ENCODE peak calls at places on chromosomes 12 and 14, in four cellular contexts. V is mucosa of descending colon, E is hepatocyte, T is tibial artery. K is an unnamed sample.
A peak's percentile ranks its signal among the peaks of the same experiment; 100 is the strongest.

GRCh38 chr12:57033428-57033827 is 16.5 kb downstream of the MYO1A start:
- DNase-seq in V (no peak), E (no peak), T (no peak), K (no peak)

GRCh38 chr12:5599378-5599777 is 167.5 kb downstream of the NTF3 start:
- DNase-seq in V (no peak), E (no peak), T (no peak), K (no peak)

GRCh38 chr14:104401785-104402184 is 177.8 kb upstream of the C14orf180 start:
- DNase-seq in V (no peak), E (no peak), T (no peak), K (no peak)

GRCh38 chr14:95156765-95157194 is 549 bp downstream of the DICER1 start:
- DNase-seq in V (peak; percentile 44), E (peak; percentile 72), T (peak; percentile 77), K (no peak)

GRCh38 chr14:69037790-69038448 is 58.8 kb upstream of the ACTN1 start:
- DNase-seq in V (no peak), E (no peak), T (no peak), K (no peak)

GRCh38 chr12:78403136-78403535 is 461.4 kb upstream of the SYT1 start:
- DNase-seq in V (no peak), E (no peak), T (no peak), K (no peak)

GRCh38 chr14:54816450-54816849 is 86.2 kb downstream of the GCH1 start:
- DNase-seq in V (no peak), E (no peak), T (no peak), K (no peak)

GRCh38 chr12:18320036-18320617 is 58.8 kb downstream of the PIK3C2G start:
- DNase-seq in V (peak; percentile 35), E (peak; percentile 61), T (no peak), K (no peak)

GRCh38 chr14:60845523-60845922 is 111.0 kb downstream of the MNAT1 start:
- DNase-seq in V (no peak), E (no peak), T (no peak), K (no peak)

GRCh38 chr12:6817056-6817455 is 4.6 kb upstream of the GPR162 start:
- DNase-seq in V (no peak), E (no peak), T (no peak), K (no peak)

GRCh38 chr14:68466491-68466977 is 326.3 kb downstream of the ZFP36L1 start:
- DNase-seq in V (no peak), E (peak; percentile 57), T (no peak), K (no peak)

GRCh38 chr12:76250256-76250655 is 98.0 kb downstream of the BBS10 start:
- DNase-seq in V (no peak), E (no peak), T (no peak), K (no peak)

GRCh38 chr14:32078794-32079663 is 1.9 kb downstream of the ARHGAP5 start:
- DNase-seq in V (no peak), E (peak; percentile 35), T (no peak), K (no peak)

GRCh38 chr14:53306267-53306721 is 153.2 kb upstream of the DDHD1 start:
- DNase-seq in V (peak; percentile 30), E (peak; percentile 74), T (peak; percentile 68), K (no peak)

GRCh38 chr12:15168279-15168678 is 52.9 kb downstream of the RERG start:
- DNase-seq in V (no peak), E (no peak), T (no peak), K (no peak)

GRCh38 chr12:81835783-81836182 is 76.6 kb upstream of the PPFIA2 start:
- DNase-seq in V (no peak), E (no peak), T (no peak), K (no peak)

GRCh38 chr14:22118894-22119477 is 445.4 kb upstream of the OR4E1 start:
- DNase-seq in V (peak; percentile 39), E (no peak), T (no peak), K (no peak)

GRCh38 chr14:22124071-22124613 is 450.5 kb upstream of the OR4E1 start:
- DNase-seq in V (no peak), E (no peak), T (no peak), K (no peak)

GRCh38 chr14:22123188-22123560 is 449.6 kb upstream of the OR4E1 start:
- DNase-seq in V (no peak), E (no peak), T (no peak), K (no peak)

GRCh38 chr14:22122227-22123187 is 448.9 kb upstream of the OR4E1 start:
- DNase-seq in V (peak; percentile 58), E (peak; percentile 43), T (no peak), K (no peak)
- TF ChIP-seq CTCF in V (no peak), E (peak; percentile 49), T (no peak), K (no peak)

GRCh38 chr14:36449903-36450302 is 70.1 kb downstream of the NKX2-1 start:
- DNase-seq in V (no peak), E (no peak), T (no peak), K (no peak)
- H3K4me3 ChIP-seq in V (no peak overlapping the region), E (no peak overlapping the region), T (no peak overlapping the region), K (no peak overlapping the region)

DNA sequence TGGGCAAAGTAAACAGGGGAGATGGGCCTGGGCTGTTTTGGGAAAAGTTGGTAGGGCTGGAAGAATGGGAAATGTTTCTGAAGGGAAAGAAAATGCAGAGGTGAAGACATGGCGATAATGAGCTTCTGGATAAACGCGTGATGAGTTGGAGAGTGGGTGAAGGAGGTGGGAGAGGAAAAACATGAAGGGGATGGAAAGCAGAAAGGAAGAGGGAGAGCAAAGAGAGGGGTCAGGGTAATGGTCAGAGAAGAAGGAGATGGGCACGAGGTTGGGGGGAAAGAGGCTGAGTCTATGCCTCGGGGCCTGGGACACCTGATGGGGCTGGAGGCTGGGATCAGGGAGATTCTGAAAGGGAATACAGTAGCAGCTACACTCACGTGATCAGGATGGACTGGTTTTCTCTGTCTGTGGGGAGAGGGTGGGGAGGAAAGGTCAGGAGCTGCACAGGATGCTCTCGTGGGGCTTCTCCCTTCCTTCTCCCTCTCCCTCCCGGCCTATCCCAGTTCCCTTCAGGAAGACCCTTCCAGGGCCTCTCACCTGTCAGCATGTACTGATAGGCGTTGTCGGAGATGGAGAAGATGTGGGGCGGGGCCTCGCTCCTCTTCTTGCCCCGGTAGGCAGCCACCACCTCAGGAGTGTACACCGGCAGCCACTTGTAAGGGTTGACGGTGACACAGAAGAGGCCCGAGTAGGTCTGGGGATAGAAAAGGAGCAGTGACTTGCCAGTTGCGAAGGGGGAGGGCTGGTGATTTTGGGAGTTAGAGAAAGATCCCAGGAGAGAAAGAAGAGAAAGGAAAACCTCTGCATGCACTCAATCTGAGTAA is 3.1 kb downstream of the MYH7 start:
- DNase-seq in V (no peak), E (no peak), T (peak; percentile 47), K (no peak)
- H3K4me1 ChIP-seq in V (no peaks in the 10 kb centered on the region), E (no peaks in the 10 kb centered on the region), T (no peaks in the 10 kb centered on the region), K (no peaks in the 10 kb centered on the region)

GRCh38 chr12:121894633-121895032 is 6.0 kb downstream of the PSMD9 start:
- DNase-seq in V (no peak), E (peak; percentile 62), T (no peak), K (no peak)
- TF ChIP-seq CTCF in V (no peak), E (peak; percentile 33), T (no peak), K (no peak)

GRCh38 chr14:47675489-47676300 is at the start of gene MDGA2:
- DNase-seq in V (no peak), E (peak; percentile 51), T (no peak), K (no peak)
- H3K4me3 ChIP-seq in V (no peak within 1 kb of the TSS), E (peak within 1 kb of the TSS; percentile 58), T (peak within 1 kb of the TSS; percentile 33), K (peak within 1 kb of the TSS; percentile 24)

GRCh38 chr14:99231850-99232401 is 40.1 kb downstream of the BCL11B start:
- DNase-seq in V (no peak), E (peak; percentile 82), T (no peak), K (no peak)
- H3K4me1 ChIP-seq in V (peaks cover 7% of the 10 kb centered on the region), E (peaks cover 39% of the 10 kb centered on the region), T (peaks cover 9% of the 10 kb centered on the region), K (peaks cover 57% of the 10 kb centered on the region)

GRCh38 chr12:121792607-121793500 is 634 bp downstream of the RHOF start:
- DNase-seq in V (peak; percentile 45), E (peak; percentile 80), T (no peak), K (no peak)

GRCh38 chr12:121793836-121794531 is 496 bp upstream of the RHOF start:
- DNase-seq in V (peak; percentile 95), E (peak; percentile 97), T (peak; percentile 93), K (no peak)

GRCh38 chr12:121789800-121790748 is 3.4 kb downstream of the RHOF start:
- DNase-seq in V (peak; percentile 78), E (no peak), T (no peak), K (no peak)

GRCh38 chr12:121793501-121793835 is at the start of gene RHOF:
- DNase-seq in V (peak; percentile 70), E (peak; percentile 86), T (no peak), K (no peak)

DNA sequence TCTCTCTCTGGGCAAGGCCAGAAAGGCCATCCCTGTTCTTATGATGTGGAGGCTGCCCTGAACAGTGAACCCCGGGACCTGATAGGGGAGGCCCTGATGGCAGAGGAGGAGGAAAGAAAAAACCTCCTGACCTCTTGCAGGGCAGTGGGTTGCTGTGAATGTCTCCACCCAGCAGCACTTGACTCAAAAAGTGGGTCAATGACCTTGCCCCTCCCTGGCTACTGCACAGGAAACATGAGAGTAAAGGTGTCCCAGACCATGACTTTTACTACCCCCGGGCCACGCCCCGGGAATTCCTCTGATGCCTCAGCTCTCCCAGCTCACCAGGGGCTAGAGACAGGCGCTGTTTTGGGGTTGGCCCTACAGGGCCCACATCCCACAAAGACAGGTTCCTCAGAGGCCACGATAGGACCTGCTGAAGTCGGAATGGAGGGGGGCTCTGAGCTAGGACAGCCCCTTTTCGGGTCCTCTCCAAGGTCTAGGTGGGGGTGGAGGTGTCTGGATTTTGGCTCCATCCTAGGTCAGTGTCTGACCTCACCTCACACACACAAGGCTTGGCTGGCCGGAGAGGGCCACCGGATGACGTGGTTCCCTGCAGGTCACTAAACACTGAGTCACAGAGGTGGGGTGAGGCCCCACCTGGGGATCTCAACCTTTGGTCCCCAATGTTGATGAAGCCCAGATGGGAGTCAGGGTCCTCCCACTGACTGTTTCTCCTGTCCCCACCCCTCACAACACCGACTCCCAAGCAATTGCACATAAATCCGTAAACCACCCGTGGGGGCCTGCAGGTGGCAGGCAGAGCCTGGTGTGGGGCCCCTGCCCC is 1.6 kb downstream of the RHOF start:
- DNase-seq in V (peak; percentile 71), E (peak; percentile 76), T (no peak), K (no peak)
- TF ChIP-seq CTCF in V (no peak), E (no peak), T (no peak), K (no peak)

DNA sequence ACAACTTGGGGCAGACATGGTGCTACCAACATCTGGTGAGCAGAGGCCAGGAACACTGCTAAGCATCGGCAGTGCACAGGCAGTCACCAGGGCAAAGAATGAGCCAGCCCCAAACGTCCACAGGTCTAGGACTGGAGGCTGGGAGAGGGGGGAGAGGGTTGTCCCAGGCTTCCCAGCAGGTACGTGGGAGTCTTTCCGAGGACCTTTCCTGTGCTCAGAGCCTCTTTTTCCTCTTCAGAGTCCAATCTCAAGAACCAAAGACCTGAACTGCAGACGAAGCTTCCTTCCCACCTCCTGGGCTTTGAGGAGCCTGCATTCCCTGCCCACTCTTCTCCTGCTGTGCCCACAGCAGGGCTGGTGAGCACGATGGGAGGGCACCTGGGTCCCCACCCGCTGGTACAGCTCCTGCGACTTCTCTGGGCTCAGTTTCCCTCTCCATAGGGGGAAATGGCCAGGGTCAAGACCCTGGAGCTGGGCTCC is 48.7 kb downstream of the DLK1 start:
- DNase-seq in V (no peak), E (no peak), T (peak; percentile 21), K (peak; percentile 58)
- H3K4me3 ChIP-seq in V (no peak overlapping the region), E (no peak overlapping the region), T (no peak overlapping the region), K (no peak overlapping the region)